ENCODE peak calls at places on chromosomes 13 and 19, in five cellular contexts. One of them, this sample, is unnamed.

GRCh38 chr19:43463381-43464088 is 1.9 kb downstream of the LYPD3 start:
- DNase-seq in activated effector memory CD4-positive, alpha-beta T cell treated with anti-CD3 and anti-CD28 coated beads, Interleukin-2, amount 50 U/mL, for 16 hours: peak
- DNase-seq in head of caudate nucleus: peak
- DNase-seq in psoas muscle: peak
- DNase-seq in ELR: peak
- DNase-seq in this sample: peak

GRCh38 chr19:3275068-3275582 is 50.7 kb downstream of the CELF5 start:
- DNase-seq in activated effector memory CD4-positive, alpha-beta T cell treated with anti-CD3 and anti-CD28 coated beads, Interleukin-2, amount 50 U/mL, for 16 hours: peak
- DNase-seq in head of caudate nucleus: no peak
- DNase-seq in psoas muscle: no peak
- DNase-seq in ELR: peak
- DNase-seq in this sample: peak

GRCh38 chr19:19594371-19594770 is 24.1 kb downstream of the PBX4 start:
- DNase-seq in activated effector memory CD4-positive, alpha-beta T cell treated with anti-CD3 and anti-CD28 coated beads, Interleukin-2, amount 50 U/mL, for 16 hours: no peak
- DNase-seq in head of caudate nucleus: no peak
- DNase-seq in psoas muscle: no peak
- DNase-seq in ELR: no peak
- DNase-seq in this sample: no peak

GRCh38 chr19:13839193-13839937 is 37.6 kb upstream of the NANOS3 start:
- DNase-seq in activated effector memory CD4-positive, alpha-beta T cell treated with anti-CD3 and anti-CD28 coated beads, Interleukin-2, amount 50 U/mL, for 16 hours: peak
- DNase-seq in head of caudate nucleus: peak
- DNase-seq in psoas muscle: peak
- DNase-seq in ELR: peak
- DNase-seq in this sample: peak

GRCh38 chr13:79631260-79631659 is 150.3 kb downstream of the NDFIP2 start:
- DNase-seq in activated effector memory CD4-positive, alpha-beta T cell treated with anti-CD3 and anti-CD28 coated beads, Interleukin-2, amount 50 U/mL, for 16 hours: no peak
- DNase-seq in head of caudate nucleus: no peak
- DNase-seq in psoas muscle: no peak
- DNase-seq in ELR: peak
- DNase-seq in this sample: peak

GRCh38 chr13:25181597-25181996 is 9.5 kb upstream of the AMER2 start:
- DNase-seq in activated effector memory CD4-positive, alpha-beta T cell treated with anti-CD3 and anti-CD28 coated beads, Interleukin-2, amount 50 U/mL, for 16 hours: no peak
- DNase-seq in head of caudate nucleus: no peak
- DNase-seq in psoas muscle: no peak
- DNase-seq in ELR: no peak
- DNase-seq in this sample: no peak

GRCh38 chr19:49704888-49705642 is 14.1 kb downstream of the CPT1C start:
- DNase-seq in activated effector memory CD4-positive, alpha-beta T cell treated with anti-CD3 and anti-CD28 coated beads, Interleukin-2, amount 50 U/mL, for 16 hours: no peak
- DNase-seq in head of caudate nucleus: no peak
- DNase-seq in psoas muscle: no peak
- DNase-seq in ELR: no peak
- DNase-seq in this sample: no peak

GRCh38 chr13:97574926-97575325 is 141.0 kb downstream of the RAP2A start:
- DNase-seq in activated effector memory CD4-positive, alpha-beta T cell treated with anti-CD3 and anti-CD28 coated beads, Interleukin-2, amount 50 U/mL, for 16 hours: no peak
- DNase-seq in head of caudate nucleus: no peak
- DNase-seq in psoas muscle: no peak
- DNase-seq in ELR: peak
- DNase-seq in this sample: peak

GRCh38 chr19:29384676-29385075 is 141.1 kb upstream of the VSTM2B start:
- DNase-seq in activated effector memory CD4-positive, alpha-beta T cell treated with anti-CD3 and anti-CD28 coated beads, Interleukin-2, amount 50 U/mL, for 16 hours: peak
- DNase-seq in head of caudate nucleus: no peak
- DNase-seq in psoas muscle: no peak
- DNase-seq in ELR: no peak
- DNase-seq in this sample: no peak